ENCODE peak calls at places on chromosome 15, in four cellular contexts. R, I, N and U are unnamed samples.

GRCh38 chr15:67783303-67783702 is 42.0 kb upstream of the SKOR1 start:
- DNase-seq in R (no peak), N (no peak), I (no peak), U (no peak)

GRCh38 chr15:26773485-26773877 is 615 bp upstream of the GABRB3 start:
- DNase-seq in I (no peak), N (peak; percentile 52), R (peak; percentile 10), U (peak; percentile 45)

GRCh38 chr15:77507911-77508310 is 87.2 kb downstream of the HMG20A start:
- DNase-seq in I (no peak), N (no peak), R (no peak), U (no peak)

GRCh38 chr15:25169318-25169717 is 214.5 kb downstream of the SNRPN start:
- DNase-seq in I (no peak), R (peak; percentile 1), N (peak; percentile 13), U (no peak)

GRCh38 chr15:64067564-64068030 is 21.3 kb upstream of the DAPK2 start:
- DNase-seq in N (peak; percentile 83), I (peak; percentile 70), R (peak; percentile 82), U (peak; percentile 55)

GRCh38 chr15:66476535-66476934 is 21.0 kb downstream of the SNAPC5 start:
- DNase-seq in I (no peak), R (no peak), N (no peak), U (no peak)

GRCh38 chr15:60923925-60924324 is 305.2 kb downstream of the RORA start:
- DNase-seq in R (no peak), N (no peak), I (no peak), U (no peak)

GRCh38 chr15:80423215-80423614 is 19.0 kb downstream of the ARNT2 start:
- DNase-seq in N (no peak), R (no peak), I (no peak), U (no peak)

GRCh38 chr15:58066042-58066867 is 744 bp upstream of the ALDH1A2 start:
- DNase-seq in N (peak; percentile 78), I (peak; percentile 68), R (peak; percentile 87), U (peak; percentile 55)

GRCh38 chr15:61835476-61836106 is 224.7 kb downstream of the VPS13C start:
- DNase-seq in N (peak; percentile 83), I (peak; percentile 67), R (peak; percentile 73), U (peak; percentile 50)

GRCh38 chr15:71252036-71252898 is 137.0 kb downstream of the THSD4 start:
- DNase-seq in N (no peak), I (no peak), R (peak; percentile 78), U (no peak)

DNA sequence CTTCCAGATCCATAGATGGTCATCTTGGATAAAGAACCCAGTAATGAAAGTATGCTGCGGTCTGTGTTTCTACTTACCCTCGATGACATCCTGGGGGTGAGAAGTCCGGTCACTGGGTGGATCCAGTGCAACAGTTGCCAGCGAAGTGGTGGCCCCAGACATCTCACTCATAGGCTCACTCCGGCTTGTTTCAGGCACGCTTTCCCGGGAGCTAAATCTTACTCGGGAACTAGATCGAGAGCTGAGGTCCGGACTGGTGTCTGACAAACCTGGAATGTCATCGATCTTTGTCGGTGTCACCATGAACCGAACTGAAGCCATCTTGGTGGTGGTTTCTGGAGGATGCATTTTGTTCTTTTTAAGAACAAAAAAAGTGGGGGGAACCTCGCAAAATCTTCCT is 1.2 kb downstream of the SLC12A6 start:
- DNase-seq in I (no peak), R (no peak), N (no peak), U (no peak)
- H3K27ac ChIP-seq in I (peak overlapping the region; percentile 92), R (no peak overlapping the region), N (no peak overlapping the region), U (no peak overlapping the region)

DNA sequence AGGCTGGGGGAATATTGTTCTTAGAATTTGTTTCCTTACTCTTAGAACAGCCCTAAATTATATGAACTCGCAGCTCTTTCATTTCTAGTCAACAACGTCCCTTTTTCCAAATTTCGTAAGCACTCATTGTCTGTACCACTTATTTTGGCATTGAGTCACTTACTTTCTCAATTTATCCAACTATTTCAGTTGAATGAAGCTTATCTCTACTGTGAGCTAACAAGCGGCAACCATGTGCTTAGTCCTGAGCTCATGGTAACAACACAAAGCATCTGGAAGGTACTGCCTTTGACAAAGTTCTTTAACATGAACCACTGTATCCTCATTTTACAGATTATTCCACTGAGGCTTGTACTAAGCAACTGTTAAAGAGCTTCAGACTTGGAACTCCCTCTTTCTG is 191.1 kb downstream of the GREM1 start:
- DNase-seq in I (no peak), R (no peak), N (no peak), U (no peak)
- H3K27ac ChIP-seq in I (no peak overlapping the region), R (no peak overlapping the region), N (no peak overlapping the region), U (no peak overlapping the region)

GRCh38 chr15:22967084-22967770 is 12.9 kb downstream of the CYFIP1 start:
- DNase-seq in I (no peak), R (no peak), N (no peak), U (no peak)
- H3K27ac ChIP-seq in I (no peak overlapping the region), R (no peak overlapping the region), N (no peak overlapping the region), U (no peak overlapping the region)

DNA sequence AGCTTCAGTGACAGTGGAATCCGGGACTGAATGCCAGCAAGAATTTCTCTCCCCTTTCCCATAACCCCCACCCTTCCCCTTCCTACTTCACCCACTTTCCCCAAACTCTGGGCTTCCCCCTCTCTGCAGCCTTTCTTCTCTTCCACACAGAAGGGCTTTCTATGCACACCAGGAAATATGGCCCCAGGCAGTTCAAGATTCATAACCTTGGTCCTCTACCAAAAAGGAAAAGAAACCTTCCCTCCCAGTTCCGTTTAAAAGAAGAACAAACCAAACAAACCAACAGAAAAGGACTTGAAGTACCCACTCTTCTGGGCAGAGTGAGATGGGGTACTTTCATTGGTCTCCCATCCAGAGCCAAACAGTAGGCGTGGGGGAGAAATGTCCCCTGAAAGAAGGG is 68.8 kb upstream of the ABHD2 start:
- DNase-seq in R (no peak), I (no peak), N (no peak), U (no peak)
- H3K27ac ChIP-seq in R (no peak overlapping the region), I (no peak overlapping the region), N (no peak overlapping the region), U (no peak overlapping the region)

DNA sequence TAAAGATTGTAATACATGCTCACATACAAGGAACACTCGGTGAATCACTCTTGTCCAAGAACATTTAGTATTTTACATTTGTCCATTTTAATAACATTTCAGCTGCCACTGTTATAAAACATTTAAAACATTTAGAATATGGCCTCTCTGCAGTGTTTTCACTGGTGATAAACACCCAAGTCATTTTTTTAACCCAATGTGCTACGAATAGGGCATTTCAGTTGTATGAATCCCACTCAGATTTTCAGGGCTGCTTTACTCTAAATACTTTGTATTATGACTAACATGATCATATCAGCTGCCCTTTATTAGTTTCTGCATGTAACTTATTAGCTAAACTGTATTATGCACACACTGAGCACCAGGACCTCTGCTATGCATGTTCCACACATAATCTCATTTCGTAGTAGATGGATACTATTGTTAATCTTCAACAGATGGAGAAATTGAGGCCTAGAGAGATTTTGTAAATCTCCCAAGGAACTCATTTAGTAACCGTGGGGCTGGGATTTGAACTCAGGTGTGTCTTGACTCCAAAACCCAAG is 148.6 kb upstream of the CDIN1 start:
- DNase-seq in R (no peak), I (no peak), N (no peak), U (no peak)
- H3K27ac ChIP-seq in R (no peak overlapping the region), I (no peak overlapping the region), N (no peak overlapping the region), U (no peak overlapping the region)

GRCh38 chr15:33104276-33104675 is 90.2 kb downstream of the FMN1 start:
- DNase-seq in N (no peak), I (no peak), R (no peak), U (no peak)
- H3K27ac ChIP-seq in N (no peak overlapping the region), I (no peak overlapping the region), R (no peak overlapping the region), U (no peak overlapping the region)